ENCODE peak calls at places on chromosome 2, in four cellular contexts. K is epithelial cell of prostate, G is coronary artery, T is NCI-H748 treated with DMSO at 0.1 percent for 48 hours. W is an unnamed sample.

GRCh38 chr2:172283476-172283875 is 143.9 kb upstream of the ITGA6 start:
- DNase-seq in K (no peak), G (no peak), T (no peak), W (peak)

GRCh38 chr2:239246723-239247122 is 154.1 kb downstream of the HDAC4 start:
- DNase-seq in K (peak), G (peak), T (peak), W (no peak)

GRCh38 chr2:1872602-1873183 is 128.4 kb upstream of the PXDN start:
- DNase-seq in K (no peak), G (no peak), T (no peak), W (no peak)

GRCh38 chr2:85577386-85578242 is at the start of gene VAMP8:
- DNase-seq in K (no peak), G (no peak), T (no peak), W (no peak)

GRCh38 chr2:69514406-69514805 is 77.2 kb upstream of the NFU1 start:
- DNase-seq in K (no peak), G (no peak), T (no peak), W (peak)

GRCh38 chr2:182477774-182478173 is 50.9 kb upstream of the PDE1A start:
- DNase-seq in K (no peak), G (no peak), T (no peak), W (no peak)

GRCh38 chr2:201680743-201681142 is 17.7 kb downstream of the MPP4 start:
- DNase-seq in K (no peak), G (no peak), T (peak), W (no peak)

GRCh38 chr2:56981554-56981953 is 797.8 kb downstream of the CCDC85A start:
- DNase-seq in K (no peak), G (no peak), T (no peak), W (no peak)

GRCh38 chr2:19367346-19367745 is 8.9 kb upstream of the OSR1 start:
- DNase-seq in K (no peak), G (no peak), T (no peak), W (no peak)

GRCh38 chr2:211103989-211104388 is 547.6 kb downstream of the CPS1 start:
- DNase-seq in K (no peak), G (no peak), T (no peak), W (peak)

GRCh38 chr2:217792611-217793527 is 209.9 kb downstream of the TNS1 start:
- DNase-seq in K (no peak), G (no peak), T (no peak), W (no peak)

GRCh38 chr2:21123473-21124393 is at the start of gene TDRD15:
- DNase-seq in K (no peak), G (no peak), T (no peak), W (no peak)

GRCh38 chr2:120203341-120204021 is 19.7 kb downstream of the TMEM185B start:
- DNase-seq in K (no peak), G (no peak), T (no peak), W (no peak)

GRCh38 chr2:160752475-160753330 is 259.1 kb upstream of the RBMS1 start:
- DNase-seq in K (no peak), G (no peak), T (no peak), W (peak)

GRCh38 chr2:186995092-186995491 is 146.1 kb upstream of the ZSWIM2 start:
- DNase-seq in K (peak), G (no peak), T (no peak), W (peak)

GRCh38 chr2:52107124-52107523 is 1075.2 kb upstream of the NRXN1 start:
- DNase-seq in K (no peak), G (no peak), T (no peak), W (no peak)

GRCh38 chr2:238720232-238720672 is 127.6 kb upstream of the TWIST2 start:
- DNase-seq in K (peak), G (no peak), T (peak), W (peak)

GRCh38 chr2:184032983-184033382 is 565.3 kb upstream of the ZNF804A start:
- DNase-seq in K (no peak), G (no peak), T (no peak), W (no peak)

GRCh38 chr2:102116675-102117471 is 25.7 kb upstream of the IL1R1 start:
- DNase-seq in K (no peak), G (no peak), T (no peak), W (no peak)

GRCh38 chr2:148020358-148021058 is at the start of gene ORC4:
- DNase-seq in K (peak), G (peak), T (peak), W (peak)

GRCh38 chr2:111226797-111227700 is 106.3 kb downstream of the BCL2L11 start:
- DNase-seq in K (no peak), G (no peak), T (no peak), W (peak)

GRCh38 chr2:43305006-43305405 is 78.6 kb upstream of the ZFP36L2 start:
- DNase-seq in K (no peak), G (no peak), T (no peak), W (no peak)

GRCh38 chr2:190407246-190407661 is 901 bp upstream of the MFSD6 start:
- DNase-seq in K (no peak), G (no peak), T (peak), W (no peak)

GRCh38 chr2:29072251-29072650 is 2.1 kb downstream of the PCARE start:
- DNase-seq in K (no peak), G (no peak), T (no peak), W (no peak)

GRCh38 chr2:120344214-120344990 is 1.5 kb upstream of the INHBB start:
- DNase-seq in K (no peak), G (no peak), T (no peak), W (no peak)

GRCh38 chr2:200618590-200619021 is 32.8 kb downstream of the AOX1 start:
- DNase-seq in K (no peak), G (no peak), T (no peak), W (peak)

GRCh38 chr2:226649871-226650660 is 149.6 kb downstream of the IRS1 start:
- DNase-seq in K (peak), G (no peak), T (peak), W (peak)

GRCh38 chr2:112947374-112947773 is 30.4 kb upstream of the IL36G start:
- DNase-seq in K (no peak), G (no peak), T (no peak), W (no peak)

GRCh38 chr2:69095246-69095645 is 82.3 kb downstream of the ANTXR1 start:
- DNase-seq in K (no peak), G (no peak), T (no peak), W (peak)

W was measured in brain microvascular endothelial cell.